ENCODE peak calls at places on chromosomes 4 and X, in five cellular contexts. V is Peyer's patch, W is NT2/D1, P is DMS 273 treated with DMSO at 0.1 percent for 48 hours, G is psoas muscle. I is an unnamed sample.

GRCh38 chr4:86744570-86744969 is 104.6 kb downstream of the SLC10A6 start:
- DNase-seq in V (no peak), P (no peak), W (no peak), G (no peak), I (no peak)

GRCh38 chrX:7093305-7093704 is 54.2 kb upstream of the STS start:
- DNase-seq in G (no peak), W (no peak), V (no peak), P (no peak), I (no peak)

GRCh38 chrX:30888526-30889146 is 418 bp downstream of the TAB3 start:
- DNase-seq in W (peak; percentile 5), G (no peak), P (no peak), V (peak; percentile 53), I (no peak)

GRCh38 chr4:108544504-108544903 is 75.9 kb upstream of the RPL34 start:
- DNase-seq in P (no peak), G (no peak), V (no peak), W (no peak), I (no peak)

GRCh38 chrX:151796576-151796975 is 62.0 kb downstream of the CNGA2 start:
- DNase-seq in P (no peak), V (no peak), W (no peak), G (no peak), I (no peak)

GRCh38 chrX:9148626-9149385 is 114.9 kb upstream of the FAM9B start:
- DNase-seq in W (peak; percentile 86), V (no peak), G (no peak), P (no peak), I (no peak)

GRCh38 chrX:75107863-75108509 is 48.1 kb downstream of the ABCB7 start:
- DNase-seq in V (no peak), W (no peak), G (no peak), P (no peak), I (no peak)

GRCh38 chrX:46647251-46647650 is 73.7 kb downstream of the CHST7 start:
- DNase-seq in P (no peak), G (no peak), V (no peak), W (no peak), I (no peak)

GRCh38 chr4:33323393-33323792 is 2603.2 kb downstream of the PCDH7 start:
- DNase-seq in V (no peak), G (no peak), W (no peak), P (no peak), I (no peak)

GRCh38 chr4:44563496-44563895 is 87.9 kb downstream of the YIPF7 start:
- DNase-seq in W (no peak), G (no peak), P (no peak), V (no peak), I (no peak)

GRCh38 chr4:77395481-77395880 is 210.1 kb upstream of the CXCL13 start:
- DNase-seq in W (no peak), V (no peak), P (no peak), G (no peak), I (no peak)

GRCh38 chr4:77044458-77045124 is 31.2 kb downstream of the CCNI start:
- DNase-seq in G (no peak), P (no peak), W (no peak), V (no peak), I (peak; percentile 20)

GRCh38 chr4:22238742-22239141 is 277.1 kb downstream of the ADGRA3 start:
- DNase-seq in P (no peak), V (peak; percentile 56), W (no peak), G (no peak), I (no peak)

GRCh38 chr4:3294401-3295241 is 1.8 kb downstream of the RGS12 start:
- DNase-seq in G (no peak), V (peak; percentile 44), W (no peak), P (no peak), I (no peak)

GRCh38 chr4:132642196-132642817 is 506.8 kb upstream of the PCDH10 start:
- DNase-seq in W (peak; percentile 30), P (peak; percentile 2), V (no peak), G (no peak), I (peak; percentile 31)